ENCODE peak calls at places on chromosome 1, in four cellular contexts. O is fibroblast of lung, A is foreskin fibroblast, I is H1. M is an unnamed sample.

GRCh38 chr1:200528838-200529565 is 91.5 kb downstream of the KIF14 start:
- DNase-seq in O (no peak), I (no peak), A (no peak), M (no peak)

GRCh38 chr1:246295968-246296367 is 211.1 kb downstream of the SMYD3 start:
- DNase-seq in I (no peak), O (no peak), A (no peak), M (no peak)

GRCh38 chr1:205680073-205680851 is at the start of gene SLC45A3:
- DNase-seq in A (peak; percentile 54), O (no peak), I (no peak), M (no peak)

GRCh38 chr1:16724718-16725438 is 15.4 kb upstream of the RNU1-4 start:
- DNase-seq in I (no peak), O (no peak), A (no peak), M (no peak)

GRCh38 chr1:207062058-207062457 is 9.0 kb downstream of the PFKFB2 start:
- DNase-seq in A (no peak), I (no peak), O (no peak), M (no peak)

GRCh38 chr1:169529068-169529642 is 43.4 kb upstream of the SLC19A2 start:
- DNase-seq in A (no peak), I (peak; percentile 23), O (peak; percentile 52), M (peak; percentile 15)

GRCh38 chr1:186272486-186272885 is 102.6 kb downstream of the TPR start:
- DNase-seq in O (no peak), A (no peak), I (no peak), M (no peak)

GRCh38 chr1:7375329-7375728 is 395.8 kb upstream of the VAMP3 start:
- DNase-seq in A (no peak), O (no peak), I (no peak), M (no peak)

GRCh38 chr1:66564250-66564649 is 30.3 kb downstream of the SGIP1 start:
- DNase-seq in A (peak; percentile 98), I (no peak), O (peak; percentile 98), M (peak; percentile 97)

GRCh38 chr1:53112271-53112774 is 30.1 kb downstream of the SLC1A7 start:
- DNase-seq in O (peak; percentile 86), A (peak; percentile 74), I (no peak), M (peak; percentile 33)

GRCh38 chr1:225581193-225581592 is 71.7 kb downstream of the ENAH start:
- DNase-seq in I (no peak), A (no peak), O (no peak), M (no peak)

DNA sequence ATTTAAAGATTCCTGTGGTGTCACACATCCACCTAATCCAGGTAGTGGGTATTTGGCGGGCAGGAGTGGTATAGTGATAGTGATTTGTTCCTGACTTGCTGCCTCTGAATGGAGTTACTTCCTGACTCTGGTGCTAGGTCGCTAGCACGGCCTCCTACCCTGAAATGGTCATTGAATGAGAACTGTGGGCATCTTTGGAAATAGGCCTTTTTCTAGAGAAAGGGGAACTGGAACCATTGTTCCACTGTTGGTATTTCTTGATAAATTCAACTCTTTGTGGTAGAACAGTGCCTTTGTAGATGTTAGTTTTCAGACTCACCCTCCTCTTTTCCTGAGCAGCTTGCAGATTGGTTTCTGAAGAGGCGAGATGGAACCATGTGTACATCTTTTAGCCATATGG is 1.5 kb downstream of the QSOX1 start:
- DNase-seq in I (no peak), A (peak; percentile 26), O (no peak), M (no peak)
- H3K4me3 ChIP-seq in I (no peak overlapping the region), A (peak overlapping the region; percentile 91), O (peak overlapping the region; percentile 94), M (no peak overlapping the region)

GRCh38 chr1:2210084-2210653 is 15.6 kb upstream of the FAAP20 start:
- DNase-seq in I (no peak), A (no peak), O (no peak), M (no peak)

GRCh38 chr1:2209400-2210083 is 15.0 kb upstream of the FAAP20 start:
- DNase-seq in O (no peak), A (peak; percentile 53), I (no peak), M (no peak)

GRCh38 chr1:2206813-2207488 is 12.4 kb upstream of the FAAP20 start:
- DNase-seq in O (no peak), I (no peak), A (no peak), M (no peak)

GRCh38 chr1:2210786-2211185 is 16.2 kb upstream of the FAAP20 start:
- DNase-seq in I (no peak), O (no peak), A (no peak), M (no peak)

DNA sequence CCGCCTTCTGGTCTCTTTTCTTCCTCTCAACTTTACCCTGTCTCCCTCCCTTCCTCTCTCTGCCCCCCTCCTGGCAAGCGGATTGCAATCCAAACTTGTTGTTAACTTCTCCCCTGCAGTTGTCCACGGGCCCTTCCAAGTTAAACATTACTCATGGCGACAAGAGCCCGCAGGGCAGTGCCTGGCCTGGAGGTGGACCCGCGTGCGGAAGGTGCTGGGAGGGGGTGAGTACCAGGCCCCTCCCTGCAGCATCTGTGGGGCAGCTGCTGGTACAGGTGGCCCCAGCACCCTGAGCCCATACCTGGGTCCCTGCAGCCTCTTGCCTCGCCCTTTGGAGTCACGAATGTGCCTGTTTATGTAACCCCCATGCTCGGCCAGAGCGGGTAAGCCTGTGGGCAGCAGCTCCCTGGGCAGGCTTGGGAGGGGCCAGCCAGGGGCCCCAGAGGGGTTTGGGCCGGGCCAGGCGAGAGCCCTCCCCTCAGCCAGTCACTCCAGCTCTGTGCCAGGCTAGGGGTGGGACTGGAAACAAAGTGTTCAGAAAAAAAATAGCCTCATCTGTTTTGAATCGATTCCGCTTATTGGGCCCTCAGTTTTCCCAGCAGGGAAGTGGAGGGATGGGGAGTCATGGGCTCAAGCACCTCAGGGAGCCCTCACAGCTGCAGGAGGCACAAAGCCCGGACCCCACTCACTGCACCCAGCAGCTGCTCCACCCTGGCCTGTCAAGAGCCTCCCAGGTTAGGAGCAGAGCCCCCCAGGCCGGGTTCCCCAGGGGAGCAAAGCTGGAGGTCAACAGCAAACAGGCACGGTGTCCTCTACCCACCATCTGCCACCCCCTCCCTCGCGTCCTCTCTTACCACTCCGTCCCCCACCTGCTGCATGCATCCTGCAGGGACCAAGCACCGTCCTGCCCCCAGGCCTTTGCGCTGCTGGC is 14.0 kb upstream of the FAAP20 start:
- DNase-seq in A (peak; percentile 98), I (no peak), O (peak; percentile 92), M (peak; percentile 95)
- TF ChIP-seq CTCF in A (no peak), I (no peak), O (no peak), M (no peak)

DNA sequence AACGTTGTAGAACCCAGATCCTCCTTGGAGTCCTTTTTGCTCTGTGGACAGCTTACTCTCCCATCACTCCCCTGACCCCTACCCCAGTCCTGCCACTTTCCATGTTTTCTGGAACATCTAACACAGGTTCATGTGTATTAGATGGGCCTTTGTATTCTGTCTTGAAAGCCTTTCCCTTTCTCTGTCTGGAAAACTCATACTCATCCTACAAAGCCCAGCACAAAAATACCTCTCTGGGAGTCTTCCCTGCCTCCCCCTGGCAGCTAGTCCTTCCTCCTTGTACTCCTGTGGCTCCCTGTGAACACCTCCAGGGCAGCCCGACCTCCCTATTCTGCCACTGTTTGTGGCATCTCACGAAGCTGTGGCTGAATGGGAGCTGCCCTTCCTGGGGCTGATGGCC is 7.8 kb upstream of the HEYL start:
- DNase-seq in A (no peak), O (no peak), I (no peak), M (no peak)
- H3K4me3 ChIP-seq in A (no peak overlapping the region), O (no peak overlapping the region), I (no peak overlapping the region), M (no peak overlapping the region)

GRCh38 chr1:10796029-10796944 is at the start of gene CASZ1:
- DNase-seq in O (peak; percentile 91), A (peak; percentile 95), I (peak; percentile 47), M (peak; percentile 89)
- TF ChIP-seq CTCF in O (no peak), A (no peak), I (no peak), M (no peak)